ENCODE peak calls at places on chromosomes 2 and 18, in four cellular contexts. Z is K562, A is GM12878, J is H1. C is an unnamed sample.

GRCh38 chr2:120662046-120662445 is 73.6 kb upstream of the GLI2 start:
- DNase-seq in Z (no peak), J (no peak), A (no peak), C (no peak)

GRCh38 chr2:60531638-60532216 is 21.7 kb downstream of the BCL11A start:
- DNase-seq in Z (no peak), J (no peak), A (no peak), C (no peak)

GRCh38 chr2:24169031-24169430 is 5.8 kb upstream of the FAM228A start:
- DNase-seq in J (no peak), Z (no peak), A (no peak), C (no peak)

GRCh38 chr2:60260646-60261296 is 292.7 kb downstream of the BCL11A start:
- DNase-seq in J (no peak), Z (no peak), A (no peak), C (no peak)

GRCh38 chr2:37629529-37629928 is 41.9 kb downstream of the CDC42EP3 start:
- DNase-seq in Z (no peak), A (no peak), J (no peak), C (peak)

GRCh38 chr2:157606534-157606933 is 22.1 kb downstream of the ACVR1C start:
- DNase-seq in Z (no peak), A (no peak), J (no peak), C (no peak)

GRCh38 chr2:77161009-77161408 is 361.2 kb downstream of the LRRTM4 start:
- DNase-seq in Z (no peak), A (no peak), J (no peak), C (peak)

GRCh38 chr2:234671716-234672115 is 174.8 kb upstream of the ARL4C start:
- DNase-seq in A (no peak), Z (no peak), J (no peak), C (no peak)

GRCh38 chr2:121165038-121165542 is 119.9 kb downstream of the TFCP2L1 start:
- DNase-seq in A (no peak), J (no peak), Z (no peak), C (no peak)

GRCh38 chr2:190529486-190530104 is 4.9 kb downstream of the NEMP2 start:
- DNase-seq in A (no peak), Z (no peak), J (no peak), C (peak)

GRCh38 chr18:69951182-69951581 is 3.5 kb upstream of the CD226 start:
- DNase-seq in Z (no peak), A (no peak), J (no peak), C (peak)

GRCh38 chr2:39513641-39514094 is 76.6 kb upstream of the MAP4K3 start:
- DNase-seq in Z (peak), A (peak), J (no peak), C (peak)

GRCh38 chr2:127709336-127709735 is 8.0 kb downstream of the SFT2D3 start:
- DNase-seq in Z (no peak), A (no peak), J (no peak), C (no peak)

GRCh38 chr2:101486258-101486701 is 11.4 kb upstream of the RFX8 start:
- DNase-seq in A (no peak), J (no peak), Z (no peak), C (no peak)

GRCh38 chr2:168567840-168568239 is 111.8 kb downstream of the CERS6 start:
- DNase-seq in Z (no peak), J (no peak), A (no peak), C (no peak)

GRCh38 chr18:51196116-51196810 is 1.2 kb downstream of the MEX3C start:
- DNase-seq in A (no peak), Z (peak), J (no peak), C (peak)

GRCh38 chr2:164515030-164515429 is 106.3 kb downstream of the GRB14 start:
- DNase-seq in Z (no peak), A (no peak), J (no peak), C (no peak)

GRCh38 chr2:208820289-208820688 is 413.7 kb downstream of the PTH2R start:
- DNase-seq in Z (no peak), J (no peak), A (no peak), C (no peak)

GRCh38 chr2:64654063-64654811 is 524 bp upstream of the SERTAD2 start:
- DNase-seq in A (no peak), J (peak), Z (no peak), C (peak)

GRCh38 chr2:167134381-167135072 is 246.2 kb downstream of the XIRP2 start:
- DNase-seq in Z (no peak), J (no peak), A (no peak), C (peak)

GRCh38 chr2:63052411-63053234 is 2.0 kb downstream of the OTX1 start:
- DNase-seq in Z (no peak), J (no peak), A (no peak), C (no peak)

GRCh38 chr2:119289093-119289492 is 65.5 kb downstream of the STEAP3 start:
- DNase-seq in Z (no peak), A (no peak), J (no peak), C (no peak)

GRCh38 chr2:226673314-226673723 is 126.3 kb downstream of the IRS1 start:
- DNase-seq in Z (no peak), J (no peak), A (no peak), C (peak)

GRCh38 chr2:240200230-240201051 is 60.0 kb upstream of the OTOS start:
- DNase-seq in A (no peak), J (no peak), Z (no peak), C (peak)

GRCh38 chr2:164538250-164538866 is 82.9 kb downstream of the GRB14 start:
- DNase-seq in Z (peak), A (no peak), J (no peak), C (peak)

GRCh38 chr2:203077458-203077857 is 62.8 kb downstream of the NBEAL1 start:
- DNase-seq in J (no peak), A (no peak), Z (no peak), C (peak)
- TF ChIP-seq CHD1 in J (no peak), A (no peak), Z (no peak), C (no peak)

GRCh38 chr18:78542204-78542603 is 437.4 kb upstream of the SALL3 start:
- DNase-seq in Z (no peak), A (no peak), J (no peak), C (no peak)

GRCh38 chr18:78543201-78543725 is 436.4 kb upstream of the SALL3 start:
- DNase-seq in A (no peak), J (no peak), Z (no peak), C (no peak)

GRCh38 chr18:78538669-78539440 is 440.8 kb upstream of the SALL3 start:
- DNase-seq in J (no peak), Z (no peak), A (no peak), C (no peak)

GRCh38 chr18:78546281-78546680 is 433.3 kb upstream of the SALL3 start:
- DNase-seq in Z (no peak), J (no peak), A (no peak), C (no peak)

DNA sequence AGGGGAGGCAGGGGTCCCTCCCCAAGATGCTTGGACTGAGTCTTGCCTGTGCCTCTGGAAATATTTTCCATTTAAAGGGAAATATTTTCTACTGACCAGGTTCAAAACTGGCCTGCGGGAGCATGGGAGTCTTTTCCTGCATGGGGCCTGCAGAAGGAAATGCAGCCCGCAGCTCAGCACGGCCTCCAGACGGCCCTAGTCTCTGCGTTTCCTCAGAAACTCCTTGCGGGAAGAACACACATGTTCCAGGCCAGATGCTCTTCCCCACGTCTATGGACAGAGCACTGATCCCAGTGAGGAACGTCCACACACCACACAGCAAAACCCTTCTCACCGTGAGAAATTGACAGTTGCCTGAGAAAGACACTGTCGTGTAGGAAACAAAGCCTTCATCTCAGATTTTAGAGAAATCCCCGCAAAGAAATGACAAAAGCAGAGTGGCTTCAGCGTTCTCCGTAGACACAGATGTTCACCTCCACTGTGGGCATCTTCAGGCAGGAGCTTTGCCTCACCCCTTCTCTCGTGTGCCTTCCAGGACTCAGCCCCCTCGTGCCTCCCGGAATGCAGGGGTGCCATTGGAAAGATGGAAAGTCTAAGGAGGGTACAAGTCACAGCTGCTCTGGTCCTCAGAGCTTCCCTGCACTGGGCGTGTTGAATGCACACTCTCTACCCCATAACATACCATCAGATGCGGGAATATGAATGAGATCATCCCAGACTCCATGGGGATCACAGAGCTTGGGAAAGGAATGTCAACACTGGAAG is 438.8 kb upstream of the SALL3 start:
- DNase-seq in J (no peak), A (no peak), Z (no peak), C (no peak)
- TF ChIP-seq CHD1 in J (no peak), A (no peak), Z (no peak), C (no peak)

GRCh38 chr2:147030966-147031760 is 813.7 kb upstream of the ACVR2A start:
- DNase-seq in A (no peak), Z (no peak), J (no peak), C (peak)
- TF ChIP-seq CHD1 in A (no peak), Z (no peak), J (no peak), C (no peak)

GRCh38 chr2:44889118-44889517 is 52.4 kb upstream of the SIX3 start:
- DNase-seq in A (no peak), Z (no peak), J (no peak), C (no peak)

GRCh38 chr2:44897406-44897805 is 44.1 kb upstream of the SIX3 start:
- DNase-seq in A (no peak), J (no peak), Z (no peak), C (no peak)

GRCh38 chr2:44895061-44895460 is 46.4 kb upstream of the SIX3 start:
- DNase-seq in A (no peak), J (no peak), Z (no peak), C (no peak)

DNA sequence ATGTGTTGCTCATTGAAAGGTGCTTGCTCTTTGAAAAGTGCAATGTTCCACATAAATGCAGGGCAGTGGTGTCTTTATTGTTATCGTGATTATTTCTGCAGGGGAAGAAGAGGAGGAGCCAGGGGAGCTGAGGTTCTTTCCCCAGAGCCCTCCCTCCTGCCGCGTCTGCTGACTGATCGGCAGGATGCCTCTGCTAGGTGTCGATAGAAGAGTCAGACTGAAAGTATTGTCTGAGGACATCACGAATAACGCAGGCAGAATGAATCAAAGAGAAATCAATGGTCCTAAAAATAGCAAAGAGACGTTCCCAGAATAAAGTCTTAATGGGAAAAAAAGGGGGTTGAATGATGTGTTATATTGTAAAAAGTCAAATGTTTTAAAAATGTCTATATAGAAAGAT is 47.4 kb upstream of the SIX3 start:
- DNase-seq in A (peak), J (no peak), Z (no peak), C (no peak)
- TF ChIP-seq CHD1 in A (no peak), J (no peak), Z (no peak), C (no peak)

GRCh38 chr18:55779461-55779710 is 191.4 kb upstream of the TCF4 start:
- DNase-seq in A (no peak), Z (no peak), J (no peak), C (no peak)
- TF ChIP-seq CHD1 in A (no peak), Z (no peak), J (no peak), C (no peak)

GRCh38 chr18:23541349-23542093 is 38.2 kb downstream of the RMC1 start:
- DNase-seq in J (no peak), A (no peak), Z (peak), C (no peak)

GRCh38 chr18:23542471-23542870 is 39.2 kb downstream of the RMC1 start:
- DNase-seq in Z (no peak), J (no peak), A (no peak), C (peak)

GRCh38 chr18:23539911-23540475 is 36.7 kb downstream of the RMC1 start:
- DNase-seq in A (no peak), J (no peak), Z (no peak), C (no peak)

GRCh38 chr18:23539298-23539697 is 36.0 kb downstream of the RMC1 start:
- DNase-seq in J (no peak), Z (no peak), A (no peak), C (no peak)

DNA sequence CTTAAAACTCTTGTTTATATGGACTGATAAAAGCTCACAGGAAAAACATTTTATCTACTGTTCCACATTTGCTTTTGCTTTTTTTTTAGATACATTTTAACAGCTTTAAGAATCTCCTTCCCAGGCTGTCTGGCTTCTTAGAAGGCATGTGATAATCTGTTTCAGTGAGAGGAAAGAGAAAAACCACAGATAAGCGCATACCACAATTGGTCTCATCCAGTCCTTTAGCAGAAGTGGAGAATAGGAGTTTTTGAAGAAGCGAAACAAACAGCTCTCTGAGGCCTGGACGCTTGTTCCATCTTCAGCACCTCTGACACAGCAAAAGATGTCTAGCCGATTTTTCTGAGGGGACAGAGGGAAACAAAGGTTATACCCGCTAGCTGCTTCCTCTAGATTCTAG is 37.6 kb downstream of the RMC1 start:
- DNase-seq in J (no peak), A (peak), Z (peak), C (peak)
- TF ChIP-seq CHD1 in J (no peak), A (no peak), Z (no peak), C (no peak)

DNA sequence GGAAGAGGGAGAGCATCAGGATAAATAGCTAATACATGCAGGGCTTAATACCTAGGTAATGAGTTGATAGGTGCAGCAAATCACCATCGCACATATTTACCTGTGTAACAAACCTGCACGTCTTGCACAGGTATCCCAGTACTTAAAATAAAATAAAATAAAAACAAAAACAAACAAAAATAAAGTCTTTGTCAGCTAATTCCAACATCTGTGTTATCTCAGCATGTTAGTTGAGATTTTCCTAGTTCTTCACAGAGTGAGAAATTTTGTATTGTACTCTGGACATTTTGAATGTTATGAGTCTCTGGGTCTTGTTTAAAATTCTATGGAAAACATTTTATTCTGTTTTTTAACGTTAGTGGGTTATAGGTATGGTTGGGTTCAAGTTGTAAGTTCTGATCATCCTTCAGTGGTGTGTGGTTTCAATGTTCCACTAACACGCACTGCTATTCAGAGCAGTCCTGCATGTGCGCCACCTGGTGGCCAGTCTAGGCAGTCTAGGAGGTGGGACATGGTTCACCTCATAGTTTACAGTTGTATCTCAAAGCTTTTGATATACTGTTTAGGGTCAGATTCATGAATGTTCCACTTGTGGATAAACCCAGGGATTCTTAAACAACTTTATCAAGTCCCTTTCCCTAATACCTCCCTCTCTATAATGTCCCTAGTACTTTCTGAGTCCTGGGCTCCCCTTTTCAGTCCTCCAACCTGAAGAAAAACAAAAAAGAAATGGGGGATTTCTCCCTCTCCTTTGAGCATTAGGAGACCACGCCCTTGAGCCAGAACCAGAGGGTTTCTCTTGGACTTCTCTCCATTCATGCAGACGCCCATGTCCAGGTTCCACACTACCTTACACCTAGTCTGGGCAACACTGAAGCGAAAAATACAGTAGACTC is 213.4 kb upstream of the GATA6 start:
- DNase-seq in J (no peak), Z (peak), A (peak), C (peak)
- TF ChIP-seq CHD1 in J (no peak), Z (no peak), A (no peak), C (no peak)

GRCh38 chr2:238256111-238256510 is 16.3 kb upstream of the HES6 start:
- DNase-seq in A (no peak), J (no peak), Z (no peak), C (no peak)
- TF ChIP-seq CHD1 in A (no peak), J (no peak), Z (no peak), C (no peak)